ENCODE peak calls at places on chromosomes 13 and 19, in ten cellular contexts. One of them, this sample, is unnamed.

GRCh38 chr13:82747948-82748347 is 1134.3 kb downstream of the SLITRK1 start:
- DNase-seq in SK-N-SH: no peak
- DNase-seq in spleen: no peak
- DNase-seq in GM23338: no peak
- DNase-seq in heart left ventricle: no peak
- DNase-seq in ascending aorta: no peak
- DNase-seq in mesendoderm: peak; percentile 34
- DNase-seq in left ventricle myocardium inferior: no peak
- DNase-seq in neuronal stem cell: no peak
- DNase-seq in prostate gland: no peak
- DNase-seq in this sample: no peak

GRCh38 chr19:13610042-13610691 is 103.9 kb upstream of the CACNA1A start:
- DNase-seq in spleen: peak; percentile 45
- DNase-seq in SK-N-SH: no peak
- DNase-seq in ascending aorta: no peak
- DNase-seq in heart left ventricle: no peak
- DNase-seq in left ventricle myocardium inferior: no peak
- DNase-seq in neuronal stem cell: no peak
- DNase-seq in GM23338: peak; percentile 63
- DNase-seq in prostate gland: no peak
- DNase-seq in mesendoderm: no peak
- DNase-seq in this sample: no peak

GRCh38 chr13:112756967-112757758 is 67.3 kb downstream of the ATP11A start:
- DNase-seq in left ventricle myocardium inferior: no peak
- DNase-seq in heart left ventricle: no peak
- DNase-seq in ascending aorta: no peak
- DNase-seq in mesendoderm: no peak
- DNase-seq in GM23338: no peak
- DNase-seq in neuronal stem cell: peak; percentile 36
- DNase-seq in SK-N-SH: no peak
- DNase-seq in prostate gland: no peak
- DNase-seq in spleen: peak; percentile 38
- DNase-seq in this sample: no peak

GRCh38 chr19:17829855-17830566 is 8.7 kb upstream of the INSL3 start:
- DNase-seq in heart left ventricle: no peak
- DNase-seq in left ventricle myocardium inferior: no peak
- DNase-seq in GM23338: peak; percentile 94
- DNase-seq in spleen: no peak
- DNase-seq in SK-N-SH: peak; percentile 96
- DNase-seq in prostate gland: no peak
- DNase-seq in mesendoderm: peak; percentile 95
- DNase-seq in neuronal stem cell: peak; percentile 72
- DNase-seq in ascending aorta: no peak
- DNase-seq in this sample: no peak

GRCh38 chr13:73286177-73286576 is 227.4 kb downstream of the KLF5 start:
- DNase-seq in ascending aorta: no peak
- DNase-seq in heart left ventricle: no peak
- DNase-seq in neuronal stem cell: no peak
- DNase-seq in GM23338: peak; percentile 7
- DNase-seq in prostate gland: no peak
- DNase-seq in SK-N-SH: no peak
- DNase-seq in left ventricle myocardium inferior: no peak
- DNase-seq in mesendoderm: no peak
- DNase-seq in spleen: no peak
- DNase-seq in this sample: no peak

GRCh38 chr13:50448535-50448981 is 394.9 kb downstream of the DLEU7 start:
- DNase-seq in spleen: no peak
- DNase-seq in heart left ventricle: no peak
- DNase-seq in left ventricle myocardium inferior: no peak
- DNase-seq in prostate gland: no peak
- DNase-seq in ascending aorta: no peak
- DNase-seq in GM23338: no peak
- DNase-seq in mesendoderm: no peak
- DNase-seq in SK-N-SH: no peak
- DNase-seq in neuronal stem cell: no peak
- DNase-seq in this sample: no peak

GRCh38 chr13:53010374-53011105 is 18.1 kb upstream of the OLFM4 start:
- DNase-seq in SK-N-SH: no peak
- DNase-seq in heart left ventricle: no peak
- DNase-seq in left ventricle myocardium inferior: no peak
- DNase-seq in ascending aorta: no peak
- DNase-seq in prostate gland: peak; percentile 81
- DNase-seq in mesendoderm: no peak
- DNase-seq in GM23338: no peak
- DNase-seq in neuronal stem cell: no peak
- DNase-seq in spleen: no peak
- DNase-seq in this sample: no peak

GRCh38 chr19:13788991-13789390 is 6.3 kb upstream of the ZSWIM4 start:
- DNase-seq in mesendoderm: no peak
- DNase-seq in SK-N-SH: no peak
- DNase-seq in prostate gland: no peak
- DNase-seq in left ventricle myocardium inferior: no peak
- DNase-seq in heart left ventricle: no peak
- DNase-seq in neuronal stem cell: no peak
- DNase-seq in GM23338: no peak
- DNase-seq in spleen: peak; percentile 75
- DNase-seq in ascending aorta: no peak
- DNase-seq in this sample: no peak

GRCh38 chr13:75876371-75877050 is 240.4 kb downstream of the LMO7 start:
- DNase-seq in mesendoderm: peak; percentile 81
- DNase-seq in left ventricle myocardium inferior: peak; percentile 34
- DNase-seq in heart left ventricle: peak; percentile 41
- DNase-seq in ascending aorta: no peak
- DNase-seq in GM23338: peak; percentile 85
- DNase-seq in prostate gland: peak; percentile 42
- DNase-seq in neuronal stem cell: peak; percentile 47
- DNase-seq in spleen: no peak
- DNase-seq in SK-N-SH: peak; percentile 55
- DNase-seq in this sample: peak; percentile 53

GRCh38 chr13:99724633-99725517 is 223.6 kb downstream of the TM9SF2 start:
- DNase-seq in prostate gland: no peak
- DNase-seq in neuronal stem cell: no peak
- DNase-seq in left ventricle myocardium inferior: no peak
- DNase-seq in GM23338: no peak
- DNase-seq in spleen: peak; percentile 8
- DNase-seq in ascending aorta: no peak
- DNase-seq in SK-N-SH: no peak
- DNase-seq in mesendoderm: no peak
- DNase-seq in heart left ventricle: no peak
- DNase-seq in this sample: no peak
- H3K4me1 ChIP-seq in prostate gland: no peaks in the 10 kb centered on the region
- H3K4me1 ChIP-seq in neuronal stem cell: peaks cover 40% of the 10 kb centered on the region
- H3K4me1 ChIP-seq in left ventricle myocardium inferior: peaks cover 3% of the 10 kb centered on the region
- H3K4me1 ChIP-seq in GM23338: peaks cover 57% of the 10 kb centered on the region
- H3K4me1 ChIP-seq in spleen: no peaks in the 10 kb centered on the region
- H3K4me1 ChIP-seq in ascending aorta: no peaks in the 10 kb centered on the region
- H3K4me1 ChIP-seq in SK-N-SH: no peaks in the 10 kb centered on the region
- H3K4me1 ChIP-seq in mesendoderm: peaks cover 5% of the 10 kb centered on the region
- H3K4me1 ChIP-seq in heart left ventricle: no peaks in the 10 kb centered on the region
- H3K4me1 ChIP-seq in this sample: no peaks in the 10 kb centered on the region

DNA sequence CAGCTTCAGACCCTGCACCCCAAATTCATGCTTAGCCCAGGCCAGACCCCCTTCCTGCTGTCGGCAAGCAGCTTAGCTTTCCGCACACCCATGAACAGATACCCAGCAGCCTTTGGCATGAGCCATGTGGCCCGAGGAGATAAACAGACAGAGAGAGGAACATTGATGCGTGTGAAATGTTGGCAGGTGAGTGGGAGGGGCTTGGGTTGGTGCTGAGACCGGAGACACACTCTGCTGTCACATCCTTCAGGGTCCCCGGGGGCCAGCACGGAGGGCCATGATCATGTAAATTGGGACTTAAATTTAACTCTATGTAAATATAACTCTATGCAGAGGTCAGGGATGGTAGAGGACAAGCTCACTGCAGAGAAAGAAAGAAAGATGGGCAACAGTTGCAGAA is 1.5 kb downstream of the CD22 start:
- DNase-seq in ascending aorta: no peak
- DNase-seq in left ventricle myocardium inferior: no peak
- DNase-seq in heart left ventricle: no peak
- DNase-seq in GM23338: no peak
- DNase-seq in SK-N-SH: no peak
- DNase-seq in prostate gland: no peak
- DNase-seq in neuronal stem cell: no peak
- DNase-seq in mesendoderm: no peak
- DNase-seq in spleen: peak; percentile 93
- DNase-seq in this sample: no peak
- H3K4me1 ChIP-seq in ascending aorta: no peaks in the 10 kb centered on the region
- H3K4me1 ChIP-seq in left ventricle myocardium inferior: no peaks in the 10 kb centered on the region
- H3K4me1 ChIP-seq in heart left ventricle: no peaks in the 10 kb centered on the region
- H3K4me1 ChIP-seq in GM23338: no peaks in the 10 kb centered on the region
- H3K4me1 ChIP-seq in SK-N-SH: no peaks in the 10 kb centered on the region
- H3K4me1 ChIP-seq in prostate gland: no peaks in the 10 kb centered on the region
- H3K4me1 ChIP-seq in neuronal stem cell: peaks cover 2% of the 10 kb centered on the region
- H3K4me1 ChIP-seq in mesendoderm: no peaks in the 10 kb centered on the region
- H3K4me1 ChIP-seq in spleen: no peaks in the 10 kb centered on the region
- H3K4me1 ChIP-seq in this sample: no peaks in the 10 kb centered on the region

DNA sequence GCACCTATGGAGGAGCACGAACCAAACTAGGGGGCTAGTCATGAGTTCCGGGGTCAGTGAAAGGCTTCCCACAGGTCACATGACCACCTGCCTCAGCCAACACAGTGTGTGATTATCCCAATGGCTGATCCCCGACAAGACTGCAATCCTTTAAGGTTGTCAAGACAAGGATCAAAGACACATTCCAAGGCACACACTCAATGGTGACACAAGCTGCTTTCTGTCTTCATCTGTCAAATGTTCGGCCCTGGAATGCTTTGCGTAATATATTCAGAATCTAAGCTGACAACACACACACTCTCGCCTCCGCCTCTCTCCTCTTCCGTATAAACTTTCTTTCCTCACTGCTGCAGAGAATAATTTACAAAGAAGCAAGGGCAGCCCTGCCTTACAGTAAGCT is 11.7 kb downstream of the RANBP3 start:
- DNase-seq in left ventricle myocardium inferior: no peak
- DNase-seq in mesendoderm: no peak
- DNase-seq in SK-N-SH: no peak
- DNase-seq in neuronal stem cell: no peak
- DNase-seq in prostate gland: no peak
- DNase-seq in ascending aorta: no peak
- DNase-seq in spleen: no peak
- DNase-seq in heart left ventricle: no peak
- DNase-seq in GM23338: no peak
- DNase-seq in this sample: no peak
- H3K4me1 ChIP-seq in left ventricle myocardium inferior: peaks cover 98% of the 10 kb centered on the region
- H3K4me1 ChIP-seq in mesendoderm: peaks cover 16% of the 10 kb centered on the region
- H3K4me1 ChIP-seq in SK-N-SH: peaks cover 31% of the 10 kb centered on the region
- H3K4me1 ChIP-seq in neuronal stem cell: peaks cover 12% of the 10 kb centered on the region
- H3K4me1 ChIP-seq in prostate gland: peaks cover 29% of the 10 kb centered on the region
- H3K4me1 ChIP-seq in ascending aorta: peaks cover 29% of the 10 kb centered on the region
- H3K4me1 ChIP-seq in spleen: peaks cover 54% of the 10 kb centered on the region
- H3K4me1 ChIP-seq in heart left ventricle: peaks cover 72% of the 10 kb centered on the region
- H3K4me1 ChIP-seq in GM23338: peaks cover 29% of the 10 kb centered on the region
- H3K4me1 ChIP-seq in this sample: peaks cover 44% of the 10 kb centered on the region

DNA sequence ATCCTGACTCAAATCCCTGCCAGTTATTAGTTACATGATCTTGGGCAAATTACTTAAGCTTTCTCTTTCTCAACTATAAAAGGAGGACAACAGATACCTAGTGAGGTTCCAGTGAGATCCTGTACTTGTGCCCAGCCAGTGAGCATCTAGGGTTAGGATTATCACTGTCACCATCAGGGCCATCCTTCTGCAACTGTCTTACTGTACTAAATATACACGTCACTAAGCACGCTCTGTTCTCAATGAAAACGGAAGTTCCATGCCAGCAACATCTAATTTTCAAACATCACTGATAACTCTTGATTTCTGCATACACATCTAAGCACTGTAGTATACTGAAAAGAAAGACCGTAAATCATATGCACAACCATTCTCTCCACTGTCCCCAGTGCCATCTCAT is 70.0 kb downstream of the FOXO1 start:
- DNase-seq in mesendoderm: no peak
- DNase-seq in ascending aorta: no peak
- DNase-seq in spleen: no peak
- DNase-seq in heart left ventricle: no peak
- DNase-seq in prostate gland: no peak
- DNase-seq in neuronal stem cell: no peak
- DNase-seq in GM23338: no peak
- DNase-seq in SK-N-SH: no peak
- DNase-seq in left ventricle myocardium inferior: no peak
- DNase-seq in this sample: no peak
- H3K4me1 ChIP-seq in mesendoderm: peaks cover 2% of the 10 kb centered on the region
- H3K4me1 ChIP-seq in ascending aorta: peaks cover 25% of the 10 kb centered on the region
- H3K4me1 ChIP-seq in spleen: peaks cover 34% of the 10 kb centered on the region
- H3K4me1 ChIP-seq in heart left ventricle: peaks cover 42% of the 10 kb centered on the region
- H3K4me1 ChIP-seq in prostate gland: no peaks in the 10 kb centered on the region
- H3K4me1 ChIP-seq in neuronal stem cell: peaks cover 2% of the 10 kb centered on the region
- H3K4me1 ChIP-seq in GM23338: peaks cover 74% of the 10 kb centered on the region
- H3K4me1 ChIP-seq in SK-N-SH: peaks cover 3% of the 10 kb centered on the region
- H3K4me1 ChIP-seq in left ventricle myocardium inferior: peaks cover 82% of the 10 kb centered on the region
- H3K4me1 ChIP-seq in this sample: peaks cover 30% of the 10 kb centered on the region

GRCh38 chr13:110298221-110298565 is 8.8 kb downstream of the COL4A1 start:
- DNase-seq in neuronal stem cell: no peak
- DNase-seq in mesendoderm: no peak
- DNase-seq in heart left ventricle: no peak
- DNase-seq in GM23338: no peak
- DNase-seq in SK-N-SH: no peak
- DNase-seq in left ventricle myocardium inferior: no peak
- DNase-seq in spleen: no peak
- DNase-seq in prostate gland: no peak
- DNase-seq in ascending aorta: no peak
- DNase-seq in this sample: no peak
- H3K4me1 ChIP-seq in neuronal stem cell: peaks cover 15% of the 10 kb centered on the region
- H3K4me1 ChIP-seq in mesendoderm: peaks cover 22% of the 10 kb centered on the region
- H3K4me1 ChIP-seq in heart left ventricle: peaks cover 83% of the 10 kb centered on the region
- H3K4me1 ChIP-seq in GM23338: peaks cover 32% of the 10 kb centered on the region
- H3K4me1 ChIP-seq in SK-N-SH: peaks cover 18% of the 10 kb centered on the region
- H3K4me1 ChIP-seq in left ventricle myocardium inferior: peaks cover 100% of the 10 kb centered on the region
- H3K4me1 ChIP-seq in spleen: peaks cover 11% of the 10 kb centered on the region
- H3K4me1 ChIP-seq in prostate gland: no peaks in the 10 kb centered on the region
- H3K4me1 ChIP-seq in ascending aorta: peaks cover 64% of the 10 kb centered on the region
- H3K4me1 ChIP-seq in this sample: peaks cover 41% of the 10 kb centered on the region

DNA sequence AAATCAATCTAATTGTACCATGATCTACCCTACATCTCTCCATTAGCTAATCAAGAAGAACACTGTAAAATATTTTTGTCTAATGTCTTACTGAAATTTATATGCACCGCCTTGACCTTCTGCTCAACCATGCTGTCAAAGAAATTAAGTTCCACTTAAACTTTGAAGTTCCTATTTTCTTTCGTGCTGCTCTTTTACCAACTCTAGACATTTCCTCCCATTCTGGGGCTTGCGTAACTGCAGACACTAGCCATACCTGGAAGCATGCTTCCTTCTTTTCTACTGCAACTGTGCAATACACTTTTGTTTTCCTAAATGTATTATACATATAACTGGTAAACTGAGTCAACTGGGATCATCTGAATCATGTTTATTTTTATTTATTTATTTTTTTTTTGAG is 8.5 kb upstream of the UBE2L5 start:
- DNase-seq in prostate gland: no peak
- DNase-seq in SK-N-SH: no peak
- DNase-seq in ascending aorta: no peak
- DNase-seq in mesendoderm: no peak
- DNase-seq in neuronal stem cell: no peak
- DNase-seq in heart left ventricle: no peak
- DNase-seq in spleen: no peak
- DNase-seq in left ventricle myocardium inferior: no peak
- DNase-seq in GM23338: no peak
- DNase-seq in this sample: no peak
- H3K4me1 ChIP-seq in prostate gland: no peaks in the 10 kb centered on the region
- H3K4me1 ChIP-seq in SK-N-SH: peaks cover 3% of the 10 kb centered on the region
- H3K4me1 ChIP-seq in ascending aorta: peaks cover 13% of the 10 kb centered on the region
- H3K4me1 ChIP-seq in mesendoderm: no peaks in the 10 kb centered on the region
- H3K4me1 ChIP-seq in neuronal stem cell: no peaks in the 10 kb centered on the region
- H3K4me1 ChIP-seq in heart left ventricle: peaks cover 3% of the 10 kb centered on the region
- H3K4me1 ChIP-seq in spleen: peaks cover 3% of the 10 kb centered on the region
- H3K4me1 ChIP-seq in left ventricle myocardium inferior: peaks cover 16% of the 10 kb centered on the region
- H3K4me1 ChIP-seq in GM23338: peaks cover 8% of the 10 kb centered on the region
- H3K4me1 ChIP-seq in this sample: peaks cover 2% of the 10 kb centered on the region